ENCODE peak calls at places on chromosomes 6 and 20, in four cellular contexts. E is activated effector memory CD4-positive, alpha-beta T cell treated with anti-CD3 and anti-CD28 coated beads, Interleukin-2, amount 50 U/mL, for 16 hours; J is left ventricle myocardium superior; W is ELR. P is an unnamed sample.

GRCh38 chr6:40640591-40641293 is 53.6 kb upstream of the LRFN2 start:
- DNase-seq in E (no peak), W (no peak), J (no peak), P (no peak)

GRCh38 chr6:55082021-55082420 is 92.3 kb upstream of the HCRTR2 start:
- DNase-seq in W (peak; percentile 10), E (no peak), J (no peak), P (no peak)

GRCh38 chr6:135018961-135019360 is 35.7 kb downstream of the HBS1L start:
- DNase-seq in W (no peak), E (no peak), J (no peak), P (no peak)

GRCh38 chr20:14498809-14499208 is 161.4 kb upstream of the FLRT3 start:
- DNase-seq in J (no peak), E (no peak), W (no peak), P (no peak)

GRCh38 chr20:5377484-5377883 is 60.7 kb upstream of the PROKR2 start:
- DNase-seq in E (no peak), J (no peak), W (no peak), P (no peak)

GRCh38 chr6:168372871-168373270 is 53.3 kb upstream of the DACT2 start:
- DNase-seq in W (no peak), E (no peak), J (peak; percentile 5), P (no peak)

GRCh38 chr6:111691345-111692225 is 85.9 kb upstream of the TRAF3IP2 start:
- DNase-seq in E (no peak), J (no peak), W (no peak), P (no peak)

GRCh38 chr6:121485359-121485809 is 49.9 kb downstream of the GJA1 start:
- DNase-seq in E (no peak), J (no peak), W (no peak), P (no peak)

GRCh38 chr20:39110819-39111136 is 148.6 kb downstream of the DHX35 start:
- DNase-seq in E (no peak), W (no peak), J (no peak), P (no peak)

GRCh38 chr6:48670546-48670945 is 559.5 kb upstream of the PTCHD4 start:
- DNase-seq in E (no peak), J (no peak), W (no peak), P (no peak)

GRCh38 chr20:56414842-56415765 is 3.0 kb downstream of the CASS4 start:
- DNase-seq in W (peak; percentile 79), E (peak; percentile 86), J (no peak), P (no peak)

GRCh38 chr20:46182271-46182670 is 64.2 kb downstream of the CD40 start:
- DNase-seq in W (no peak), J (no peak), E (no peak), P (no peak)

GRCh38 chr6:31096656-31097055 is 15.7 kb downstream of the C6orf15 start:
- DNase-seq in J (no peak), W (no peak), E (no peak), P (no peak)

GRCh38 chr20:34920055-34920454 is 35.6 kb downstream of the GSS start:
- DNase-seq in E (no peak), J (no peak), W (no peak), P (no peak)

GRCh38 chr20:47125553-47126373 is 230.7 kb downstream of the ZMYND8 start:
- DNase-seq in J (peak; percentile 38), W (peak; percentile 30), E (no peak), P (peak; percentile 99)

GRCh38 chr6:23244300-23244699 is 674.9 kb downstream of the HDGFL1 start:
- DNase-seq in W (peak; percentile 20), E (no peak), J (no peak), P (no peak)

GRCh38 chr20:19125508-19125907 is 86.9 kb upstream of the SLC24A3 start:
- DNase-seq in W (no peak), J (no peak), E (no peak), P (no peak)

GRCh38 chr6:14131579-14131978 is 14.0 kb downstream of the CD83 start:
- DNase-seq in J (no peak), W (no peak), E (no peak), P (no peak)

GRCh38 chr20:38610521-38610920 is 8.9 kb downstream of the ARHGAP40 start:
- DNase-seq in J (no peak), E (no peak), W (peak; percentile 79), P (no peak)

GRCh38 chr20:63087872-63088680 is 81.3 kb upstream of the BHLHE23 start:
- DNase-seq in E (peak; percentile 44), W (no peak), J (no peak), P (peak; percentile 79)

GRCh38 chr6:12113190-12113578 is 101.1 kb downstream of the HIVEP1 start:
- DNase-seq in J (no peak), E (no peak), W (peak; percentile 92), P (no peak)

GRCh38 chr6:91098006-91098405 is 511.1 kb upstream of the MAP3K7 start:
- DNase-seq in J (no peak), E (no peak), W (no peak), P (no peak)

GRCh38 chr20:25083773-25084615 is 2.1 kb upstream of the VSX1 start:
- DNase-seq in E (no peak), W (peak; percentile 22), J (peak; percentile 54), P (peak; percentile 63)

GRCh38 chr6:48563426-48563825 is 452.4 kb upstream of the PTCHD4 start:
- DNase-seq in W (no peak), J (no peak), E (no peak), P (no peak)

GRCh38 chr6:2529217-2529719 is 221.5 kb downstream of the MYLK4 start:
- DNase-seq in J (no peak), W (no peak), E (no peak), P (no peak)

GRCh38 chr20:62025832-62026563 is 39.7 kb downstream of the TAF4 start:
- DNase-seq in W (peak; percentile 56), J (peak; percentile 42), E (no peak), P (no peak)

GRCh38 chr20:44501448-44501847 is 20.4 kb downstream of the SERINC3 start:
- DNase-seq in J (no peak), W (peak; percentile 79), E (no peak), P (no peak)

GRCh38 chr6:88492824-88493223 is 326.7 kb upstream of the CNR1 start:
- DNase-seq in E (no peak), J (no peak), W (peak; percentile 29), P (no peak)

GRCh38 chr20:33653900-33654596 is 8.1 kb upstream of the C20orf144 start:
- DNase-seq in J (no peak), W (no peak), E (no peak), P (peak; percentile 92)

GRCh38 chr6:150409576-150410066 is 40.8 kb downstream of the IYD start:
- DNase-seq in J (peak; percentile 49), E (no peak), W (no peak), P (no peak)

GRCh38 chr20:6053776-6054688 is at the start of gene LRRN4:
- DNase-seq in J (no peak), E (no peak), W (peak; percentile 48), P (peak; percentile 86)

GRCh38 chr20:58714340-58714922 is 21.8 kb downstream of the NPEPL1 start:
- DNase-seq in E (peak; percentile 57), W (no peak), J (no peak), P (peak; percentile 89)

GRCh38 chr6:20334334-20334733 is 67.3 kb upstream of the E2F3 start:
- DNase-seq in J (no peak), W (no peak), E (no peak), P (no peak)

GRCh38 chr6:149541139-149541538 is 4.7 kb downstream of the PPIL4 start:
- DNase-seq in J (no peak), W (no peak), E (no peak), P (no peak)

GRCh38 chr20:38473353-38473795 is 731 bp downstream of the RALGAPB start:
- DNase-seq in J (no peak), E (no peak), W (peak; percentile 62), P (no peak)

P was measured in RWPE2.